ENCODE peak calls at places on chromosomes 5 and 9, in five cellular contexts. M is activated CD8-positive, alpha-beta T cell treated with anti-CD3 and anti-CD28 coated beads for 36 hours; T is CD8-positive, alpha-beta T cell; V is kidney; I is CD4-positive, alpha-beta T cell. D is an unnamed sample.

GRCh38 chr5:77423022-77423750 is 68.9 kb downstream of the WDR41 start:
- DNase-seq in M (no peak), T (no peak), V (no peak), I (no peak), D (no peak)

GRCh38 chr5:109452661-109453060 is 42.9 kb upstream of the PJA2 start:
- DNase-seq in M (no peak), T (no peak), V (no peak), I (no peak), D (no peak)

GRCh38 chr9:98989036-98990000 is 45.6 kb downstream of the COL15A1 start:
- DNase-seq in M (no peak), T (no peak), V (peak), I (no peak), D (peak)

GRCh38 chr5:135582099-135582781 is 3.4 kb upstream of the CXCL14 start:
- DNase-seq in M (no peak), T (no peak), V (no peak), I (no peak), D (no peak)

GRCh38 chr9:127722055-127722454 is 6.2 kb downstream of the TTC16 start:
- DNase-seq in M (no peak), T (no peak), V (no peak), I (no peak), D (no peak)

GRCh38 chr5:4630031-4630430 is 510.1 kb upstream of the ADAMTS16 start:
- DNase-seq in M (no peak), T (no peak), V (no peak), I (no peak), D (no peak)

GRCh38 chr5:61409568-61409967 is 77.5 kb downstream of the ZSWIM6 start:
- DNase-seq in M (no peak), T (no peak), V (no peak), I (no peak), D (no peak)

GRCh38 chr9:118891213-118891612 is 478.0 kb downstream of the BRINP1 start:
- DNase-seq in M (no peak), T (no peak), V (no peak), I (no peak), D (no peak)

GRCh38 chr5:54279960-54280359 is 30.4 kb downstream of the ARL15 start:
- DNase-seq in M (no peak), T (no peak), V (no peak), I (no peak), D (no peak)

GRCh38 chr5:95609711-95610110 is 10.2 kb upstream of the GPR150 start:
- DNase-seq in M (no peak), T (no peak), V (no peak), I (no peak), D (no peak)

GRCh38 chr9:35688558-35689350 is 971 bp downstream of the TPM2 start:
- DNase-seq in M (peak), T (no peak), V (peak), I (no peak), D (no peak)

GRCh38 chr9:108640211-108640610 is 215.6 kb downstream of the ACTL7B start:
- DNase-seq in M (no peak), T (no peak), V (no peak), I (no peak), D (no peak)

GRCh38 chr5:34899066-34899465 is 16.2 kb downstream of the RAD1 start:
- DNase-seq in M (no peak), T (no peak), V (no peak), I (no peak), D (no peak)

GRCh38 chr5:76547242-76547890 is 75.8 kb downstream of the F2RL2 start:
- DNase-seq in M (peak), T (peak), V (no peak), I (peak), D (no peak)

GRCh38 chr5:151066920-151067319 is 13.9 kb downstream of the TNIP1 start:
- DNase-seq in M (peak), T (no peak), V (no peak), I (no peak), D (no peak)

GRCh38 chr5:78835176-78835575 is 149.9 kb downstream of the ARSB start:
- DNase-seq in M (no peak), T (no peak), V (no peak), I (no peak), D (no peak)

GRCh38 chr5:79590395-79590999 is 21.7 kb upstream of the TENT2 start:
- DNase-seq in M (no peak), T (no peak), V (no peak), I (no peak), D (no peak)

GRCh38 chr9:81798606-81799005 is 109.3 kb upstream of the TLE1 start:
- DNase-seq in M (no peak), T (no peak), V (no peak), I (no peak), D (no peak)

GRCh38 chr5:11681796-11682195 is 222.4 kb downstream of the CTNND2 start:
- DNase-seq in M (no peak), T (no peak), V (no peak), I (no peak), D (no peak)

GRCh38 chr9:35728041-35728971 is 3.7 kb downstream of the TLN1 start:
- DNase-seq in M (peak), T (peak), V (peak), I (no peak), D (no peak)

GRCh38 chr5:94746731-94747124 is 128.3 kb downstream of the SLF1 start:
- DNase-seq in M (no peak), T (no peak), V (no peak), I (no peak), D (no peak)

GRCh38 chr5:116731432-116731831 is 156.8 kb upstream of the SEMA6A start:
- DNase-seq in M (no peak), T (no peak), V (no peak), I (no peak), D (no peak)

GRCh38 chr5:93164690-93165089 is 416.3 kb downstream of the NR2F1-AS1 start:
- DNase-seq in M (no peak), T (no peak), V (no peak), I (no peak), D (no peak)

GRCh38 chr5:39063037-39063436 is 11.2 kb downstream of the RICTOR start:
- DNase-seq in M (no peak), T (no peak), V (no peak), I (no peak), D (no peak)

GRCh38 chr9:16727452-16728127 is 142.9 kb downstream of the BNC2 start:
- DNase-seq in M (no peak), T (no peak), V (no peak), I (no peak), D (no peak)

GRCh38 chr5:149886697-149887470 is 57.7 kb downstream of the PDE6A start:
- DNase-seq in M (no peak), T (no peak), V (no peak), I (no peak), D (no peak)

GRCh38 chr9:69184266-69184665 is 10.2 kb downstream of the TJP2 start:
- DNase-seq in M (no peak), T (no peak), V (no peak), I (no peak), D (no peak)

GRCh38 chr9:95082401-95083084 is 235.0 kb downstream of the FANCC start:
- DNase-seq in M (no peak), T (no peak), V (no peak), I (no peak), D (no peak)

GRCh38 chr5:150801117-150801927 is 22.8 kb downstream of the SMIM3 start:
- DNase-seq in M (no peak), T (no peak), V (no peak), I (no peak), D (no peak)

GRCh38 chr9:133532937-133533668 is 1.4 kb upstream of the ADAMTSL2 start:
- DNase-seq in M (peak), T (peak), V (no peak), I (peak), D (no peak)

DNA sequence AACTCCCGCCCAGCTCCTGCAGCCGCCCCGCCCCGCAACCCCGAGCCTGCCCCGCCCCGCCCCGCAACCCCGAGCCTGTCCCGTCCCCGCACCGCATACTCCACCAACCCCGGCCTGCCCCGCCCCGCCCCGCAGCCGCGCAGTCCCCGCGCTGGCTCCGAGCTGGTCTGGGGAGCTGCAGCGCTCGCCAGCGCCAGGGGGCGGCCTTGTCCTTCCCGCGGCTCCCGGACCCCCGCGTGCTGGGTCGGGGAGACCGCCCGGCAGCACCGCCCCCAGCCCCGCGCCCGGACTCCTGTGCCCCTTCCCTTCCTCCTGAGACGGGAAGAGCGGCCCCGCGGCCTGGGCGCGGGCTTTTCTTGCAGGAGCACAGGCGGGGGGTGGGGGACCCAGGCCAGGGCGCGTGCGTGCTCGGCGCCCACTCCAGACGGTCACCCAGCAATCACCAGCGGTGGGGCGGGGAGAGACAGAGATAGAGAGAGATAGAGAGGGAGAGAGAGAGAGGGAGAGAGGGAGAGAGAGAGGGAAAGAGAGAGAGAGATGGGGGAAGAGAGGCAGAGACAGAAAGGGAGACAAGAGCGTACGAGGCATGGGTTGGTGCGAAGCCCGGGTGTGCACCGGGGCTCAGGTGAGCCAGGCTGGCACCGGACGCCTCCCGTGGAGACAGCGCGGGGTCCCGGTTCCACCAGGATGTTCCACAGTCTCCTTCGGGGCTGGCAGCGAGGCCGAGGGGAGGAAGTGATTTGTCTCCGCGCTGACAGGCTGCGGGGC is 14.7 kb upstream of the TMEM250 start:
- DNase-seq in M (peak), T (no peak), V (no peak), I (no peak), D (peak)
- TF ChIP-seq CTCF in M (peak), T (peak), V (no peak), I (no peak), D (peak)

DNA sequence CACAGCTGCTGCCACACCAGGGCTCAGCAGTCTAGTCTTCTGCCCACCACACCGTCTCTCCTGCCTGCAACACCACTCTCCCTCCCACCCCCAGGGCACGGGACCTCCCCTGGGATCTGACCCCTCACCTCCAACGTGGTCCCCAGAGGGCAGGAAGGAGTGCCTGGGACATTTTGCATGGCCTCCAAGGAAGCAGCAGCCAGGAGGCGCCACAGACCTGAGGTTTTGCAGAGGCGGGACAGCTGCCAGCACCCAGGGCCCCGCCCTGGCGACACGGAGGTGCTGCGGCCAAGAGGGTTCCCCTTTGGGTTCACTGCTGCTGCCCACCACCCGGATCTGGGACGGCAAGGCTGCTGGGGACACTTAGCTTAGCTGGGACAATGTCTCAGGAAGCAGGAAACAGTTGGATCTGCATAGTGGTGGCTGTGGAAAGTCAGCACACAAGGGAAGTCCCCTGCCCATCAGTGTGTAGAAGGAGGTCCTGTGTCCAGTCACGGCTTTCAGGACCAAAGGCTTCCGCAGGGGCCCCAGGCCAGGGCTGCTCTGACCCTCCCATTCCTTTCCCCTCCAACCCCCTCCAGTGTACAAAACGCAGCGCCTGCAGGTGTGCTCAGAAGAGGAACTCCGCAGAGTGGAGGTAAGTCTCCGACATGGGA is 13.8 kb downstream of the PROP1 start:
- DNase-seq in M (peak), T (peak), V (no peak), I (no peak), D (no peak)
- TF ChIP-seq CTCF in M (peak), T (no peak), V (no peak), I (no peak), D (no peak)

GRCh38 chr9:135503371-135504261 is 3.1 kb downstream of the MRPS2 start:
- DNase-seq in M (no peak), T (no peak), V (peak), I (no peak), D (no peak)

GRCh38 chr9:135502873-135503321 is 2.4 kb downstream of the MRPS2 start:
- DNase-seq in M (no peak), T (no peak), V (peak), I (no peak), D (no peak)

GRCh38 chr9:135505406-135506187 is 5.1 kb downstream of the MRPS2 start:
- DNase-seq in M (no peak), T (no peak), V (no peak), I (no peak), D (no peak)

GRCh38 chr9:135506327-135507103 is 6.0 kb downstream of the MRPS2 start:
- DNase-seq in M (no peak), T (no peak), V (no peak), I (no peak), D (no peak)

GRCh38 chr9:135504262-135505229 is 4.1 kb downstream of the MRPS2 start:
- DNase-seq in M (peak), T (peak), V (peak), I (peak), D (no peak)
- TF ChIP-seq CTCF in M (peak), T (peak), V (peak), I (peak), D (peak)

DNA sequence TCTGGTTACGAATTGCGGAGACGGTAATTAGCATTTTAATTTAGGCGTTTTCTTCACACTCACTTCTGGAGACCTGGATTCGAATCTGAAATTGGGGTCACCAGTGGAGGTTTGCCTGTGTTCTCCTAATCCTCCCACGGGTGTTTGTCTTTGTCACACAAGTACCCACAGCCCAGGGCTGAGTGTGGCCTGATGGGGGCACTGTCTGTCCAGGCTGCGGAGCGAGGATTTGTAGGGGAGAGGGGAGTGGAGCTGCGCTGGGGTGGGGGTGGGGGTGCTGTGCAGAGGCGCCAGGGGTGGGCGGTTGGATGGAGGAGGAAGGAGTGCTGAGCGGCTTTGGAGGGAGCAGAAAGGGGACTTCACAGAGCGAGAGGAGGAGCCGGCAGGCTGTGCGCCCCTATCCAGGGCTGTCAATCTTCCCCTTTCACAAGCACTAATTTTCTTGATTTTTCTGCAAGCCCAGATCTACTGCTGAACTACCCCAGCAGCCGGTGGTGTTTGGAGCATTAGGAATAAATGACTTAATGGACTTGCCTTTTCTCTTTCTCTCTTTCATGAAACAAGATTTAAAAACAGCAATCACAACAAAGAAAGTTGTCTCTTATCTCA is 53.1 kb downstream of the TSPAN17 start:
- DNase-seq in M (peak), T (no peak), V (no peak), I (no peak), D (no peak)
- TF ChIP-seq CTCF in M (peak), T (no peak), V (no peak), I (no peak), D (no peak)

GRCh38 chr5:10625700-10626472 is 62.0 kb downstream of the ANKRD33B start:
- DNase-seq in M (no peak), T (no peak), V (peak), I (no peak), D (no peak)
- TF ChIP-seq CTCF in M (no peak), T (no peak), V (no peak), I (no peak), D (no peak)

GRCh38 chr5:141420855-141421488 is at the start of gene PCDHGA11:
- DNase-seq in M (peak), T (no peak), V (no peak), I (no peak), D (no peak)
- TF ChIP-seq CTCF in M (peak), T (no peak), V (peak), I (no peak), D (no peak)

GRCh38 chr5:144697847-144698262 is 527.2 kb downstream of the KCTD16 start:
- DNase-seq in M (no peak), T (no peak), V (no peak), I (no peak), D (no peak)
- TF ChIP-seq CTCF in M (no peak), T (no peak), V (no peak), I (no peak), D (no peak)

GRCh38 chr9:89368550-89368949 is 50.2 kb downstream of the SECISBP2 start:
- DNase-seq in M (no peak), T (no peak), V (peak), I (no peak), D (no peak)
- TF ChIP-seq CTCF in M (no peak), T (no peak), V (no peak), I (no peak), D (no peak)

GRCh38 chr5:110807174-110807573 is 68.4 kb downstream of the SLC25A46 start:
- DNase-seq in M (no peak), T (no peak), V (peak), I (no peak), D (no peak)
- TF ChIP-seq CTCF in M (no peak), T (no peak), V (no peak), I (no peak), D (no peak)